ENCODE peak calls at places on chromosomes 5 and 9, in ten cellular contexts. D is mammary epithelial cell, H is neural crest cell, O is vagina, S is type B pancreatic cell, V is lung, R is choroid plexus epithelial cell, B is WTC11, F is spleen, Z is GM20000. X is an unnamed sample.

GRCh38 chr5:139903805-139904565 is 108.4 kb downstream of the PSD2 start:
- DNase-seq in D (peak; percentile 14), H (peak; percentile 26), O (no peak), S (no peak), V (no peak), R (no peak), B (peak; percentile 67), F (peak; percentile 68), Z (peak; percentile 66), X (peak; percentile 35)

GRCh38 chr5:10145922-10146321 is 103.8 kb downstream of the ATPSCKMT start:
- DNase-seq in D (peak; percentile 33), H (no peak), O (no peak), S (no peak), V (no peak), R (peak; percentile 82), B (no peak), F (no peak), Z (no peak), X (no peak)

GRCh38 chr9:127022913-127023665 is 99.3 kb downstream of the ANGPTL2 start:
- DNase-seq in D (no peak), H (no peak), O (peak; percentile 91), S (no peak), V (no peak), R (no peak), B (no peak), F (no peak), Z (no peak), X (no peak)

GRCh38 chr5:90941002-90941720 is 382.6 kb downstream of the ADGRV1 start:
- DNase-seq in D (no peak), H (no peak), O (no peak), S (no peak), V (no peak), R (no peak), B (no peak), F (no peak), Z (no peak), X (no peak)

GRCh38 chr9:114121445-114122151 is 22.5 kb upstream of the KIF12 start:
- DNase-seq in D (no peak), H (no peak), O (no peak), S (no peak), V (no peak), R (no peak), B (no peak), F (peak; percentile 39), Z (no peak), X (no peak)

GRCh38 chr9:98045234-98046160 is 11.0 kb upstream of the NANS start:
- DNase-seq in D (no peak), H (no peak), O (no peak), S (no peak), V (no peak), R (no peak), B (no peak), F (no peak), Z (no peak), X (no peak)

GRCh38 chr9:98607152-98607551 is 101.6 kb downstream of the GABBR2 start:
- DNase-seq in D (no peak), H (no peak), O (no peak), S (no peak), V (no peak), R (peak; percentile 18), B (no peak), F (no peak), Z (no peak), X (no peak)

GRCh38 chr9:994005-994404 is 17.6 kb downstream of the DMRT3 start:
- DNase-seq in D (no peak), H (no peak), O (no peak), S (no peak), V (no peak), R (no peak), B (no peak), F (no peak), Z (peak; percentile 42), X (no peak)

GRCh38 chr5:64292611-64293215 is 127.1 kb downstream of the RNF180 start:
- DNase-seq in D (no peak), H (no peak), O (no peak), S (no peak), V (no peak), R (peak; percentile 4), B (no peak), F (no peak), Z (no peak), X (no peak)

GRCh38 chr9:120877276-120878034 is 467 bp upstream of the PHF19 start:
- DNase-seq in D (peak; percentile 35), H (peak; percentile 65), O (no peak), S (no peak), V (no peak), R (peak; percentile 30), B (peak; percentile 59), F (peak; percentile 93), Z (peak; percentile 91), X (peak; percentile 38)

GRCh38 chr9:84781431-84781830 is 111.9 kb downstream of the NTRK2 start:
- DNase-seq in D (peak; percentile 13), H (no peak), O (no peak), S (no peak), V (no peak), R (peak; percentile 14), B (peak; percentile 19), F (no peak), Z (peak; percentile 15), X (peak; percentile 35)

GRCh38 chr9:93577940-93578682 is 1.7 kb downstream of the PHF2 start:
- DNase-seq in D (no peak), H (no peak), O (peak; percentile 79), S (no peak), V (no peak), R (no peak), B (no peak), F (no peak), Z (no peak), X (no peak)

GRCh38 chr5:38541174-38541724 is 15.2 kb downstream of the LIFR start:
- DNase-seq in D (no peak), H (no peak), O (no peak), S (no peak), V (no peak), R (peak; percentile 18), B (no peak), F (no peak), Z (no peak), X (no peak)

GRCh38 chr9:122033775-122034373 is 59.2 kb downstream of the TTLL11 start:
- DNase-seq in D (no peak), H (no peak), O (no peak), S (no peak), V (no peak), R (no peak), B (no peak), F (no peak), Z (no peak), X (no peak)

GRCh38 chr5:66440202-66440680 is 156.0 kb upstream of the MAST4 start:
- DNase-seq in D (peak; percentile 53), H (no peak), O (no peak), S (no peak), V (no peak), R (peak; percentile 17), B (no peak), F (no peak), Z (peak; percentile 18), X (no peak)

GRCh38 chr5:110458313-110458712 is 268.2 kb downstream of the TMEM232 start:
- DNase-seq in D (no peak), H (no peak), O (no peak), S (no peak), V (no peak), R (no peak), B (no peak), F (no peak), Z (no peak), X (no peak)

DNA sequence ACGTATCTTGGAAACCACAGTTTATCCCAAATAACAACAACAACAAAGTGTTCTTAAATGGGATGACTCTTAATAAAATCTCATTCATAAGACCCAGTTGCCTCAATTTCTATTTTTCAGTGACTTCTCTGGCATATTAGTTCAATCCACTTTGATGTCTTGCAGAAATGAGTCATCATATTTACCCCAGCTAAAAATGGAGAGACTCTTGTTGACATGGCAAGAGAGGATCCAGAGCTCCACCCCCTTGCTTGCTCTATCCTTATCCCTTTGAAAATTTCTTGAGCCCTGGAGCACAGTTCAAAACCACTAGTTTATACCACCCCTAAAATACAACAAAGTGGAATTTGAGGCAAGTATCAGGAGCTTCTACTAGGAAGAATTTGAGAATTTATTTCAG is 20.8 kb downstream of the VCAN start:
- DNase-seq in D (no peak), H (no peak), O (no peak), S (no peak), V (no peak), R (no peak), B (no peak), F (no peak), Z (no peak), X (no peak)
- TF ChIP-seq CTCF in D (no peak), H (no peak), O (no peak), S (no peak), V (no peak), R (no peak), B (no peak), F (no peak), Z (no peak), X (no peak)

GRCh38 chr9:123320814-123321213 is 35.2 kb upstream of the CRB2 start:
- DNase-seq in D (no peak), H (no peak), O (no peak), S (no peak), V (no peak), R (no peak), B (no peak), F (no peak), Z (no peak), X (no peak)
- TF ChIP-seq CTCF in D (no peak), H (no peak), O (no peak), S (no peak), V (no peak), R (no peak), B (no peak), F (no peak), Z (no peak), X (no peak)

DNA sequence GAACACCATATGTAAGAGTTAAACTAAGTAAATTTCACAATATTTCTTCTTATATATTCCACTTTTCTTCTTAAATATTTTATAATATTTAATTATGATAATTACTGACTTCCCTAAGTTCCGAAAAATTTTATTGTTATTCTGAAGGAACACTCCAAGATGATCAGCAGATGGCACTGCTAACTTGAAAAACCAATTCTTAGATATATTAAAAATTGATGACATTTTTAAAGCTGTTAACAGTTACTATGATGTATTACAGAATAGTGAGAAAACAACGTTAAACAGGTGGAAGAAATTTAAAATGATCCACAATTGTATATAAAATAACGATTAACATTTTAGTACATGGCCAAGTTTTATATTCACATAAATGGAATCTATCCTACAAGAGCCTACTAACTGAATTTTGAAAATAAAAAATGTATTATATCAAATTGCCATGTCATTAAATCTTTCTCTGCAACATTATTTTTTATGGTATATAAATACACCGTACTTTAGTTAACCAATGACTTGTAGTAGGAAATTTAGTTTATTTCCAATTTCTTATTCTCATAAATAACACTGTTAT is 30.1 kb upstream of the MUSK start:
- DNase-seq in D (no peak), H (no peak), O (no peak), S (no peak), V (no peak), R (peak; percentile 75), B (no peak), F (no peak), Z (no peak), X (no peak)
- TF ChIP-seq CTCF in D (peak; percentile 41), H (peak; percentile 68), O (peak; percentile 51), S (peak; percentile 69), V (peak; percentile 7), R (peak; percentile 53), B (no peak), F (no peak), Z (no peak), X (no peak)

DNA sequence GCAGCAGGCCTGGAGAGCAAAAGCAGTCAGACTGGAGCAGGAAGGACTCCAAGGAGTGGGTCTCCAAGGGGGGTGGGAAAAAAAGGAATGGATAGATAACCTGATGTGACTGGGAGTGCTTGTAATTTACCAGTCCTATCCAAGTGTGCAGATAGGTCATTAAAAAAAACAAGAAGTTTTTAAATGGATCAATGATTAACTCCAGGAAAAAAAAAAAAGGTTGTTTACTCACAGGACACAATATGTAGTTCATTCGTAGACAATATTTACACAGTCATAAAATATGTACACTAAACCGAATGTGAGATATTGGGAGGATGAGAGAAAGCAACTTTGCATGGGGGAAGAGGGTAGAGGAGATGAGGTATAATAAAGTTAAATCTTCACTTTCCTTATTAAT is 20.4 kb downstream of the ZBTB5 start:
- DNase-seq in D (no peak), H (no peak), O (no peak), S (no peak), V (no peak), R (no peak), B (no peak), F (no peak), Z (no peak), X (no peak)
- TF ChIP-seq CTCF in D (no peak), H (no peak), O (no peak), S (no peak), V (no peak), R (no peak), B (no peak), F (no peak), Z (no peak), X (no peak)